ENCODE peak calls at places on chromosomes 5 and 9, in six cellular contexts. F, J, I, V, C and P are unnamed samples.

GRCh38 chr5:83817591-83817990 is 96.9 kb upstream of the HAPLN1 start:
- DNase-seq in F (no peak), V (no peak), I (no peak), C (no peak), J (no peak), P (no peak)

GRCh38 chr9:110207071-110207923 is 662 bp downstream of the C9orf152 start:
- DNase-seq in F (no peak), C (no peak), J (no peak), V (peak; percentile 90), I (peak; percentile 53), P (peak; percentile 96)

GRCh38 chr9:100064872-100065581 is 33.8 kb downstream of the ERP44 start:
- DNase-seq in J (no peak), I (no peak), C (no peak), F (no peak), V (no peak), P (no peak)

GRCh38 chr9:571745-572144 is 269.8 kb upstream of the DMRT1 start:
- DNase-seq in I (no peak), C (no peak), J (no peak), V (no peak), F (no peak), P (peak; percentile 71)

GRCh38 chr9:15513335-15513734 is 2.6 kb upstream of the PSIP1 start:
- DNase-seq in V (no peak), J (no peak), I (peak; percentile 29), C (no peak), F (peak; percentile 66), P (no peak)

GRCh38 chr5:151085517-151086031 is 4.7 kb upstream of the TNIP1 start:
- DNase-seq in J (peak; percentile 50), V (peak; percentile 72), C (peak; percentile 87), F (no peak), I (no peak), P (peak; percentile 63)

GRCh38 chr5:159735036-159735435 is 181.2 kb upstream of the ADRA1B start:
- DNase-seq in J (no peak), C (no peak), I (no peak), F (no peak), V (no peak), P (no peak)

GRCh38 chr5:128498844-128499455 is 39.1 kb downstream of the FBN2 start:
- DNase-seq in F (peak; percentile 49), J (no peak), I (peak; percentile 35), V (no peak), C (no peak), P (no peak)

GRCh38 chr5:34487202-34487879 is 168.8 kb upstream of the RAI14 start:
- DNase-seq in V (peak; percentile 81), F (no peak), I (peak; percentile 58), J (no peak), C (no peak), P (peak; percentile 48)

GRCh38 chr5:113330533-113331200 is 104.1 kb downstream of the TSSK1B start:
- DNase-seq in I (peak; percentile 33), V (peak; percentile 91), F (peak; percentile 31), J (no peak), C (peak; percentile 74), P (peak; percentile 36)

GRCh38 chr9:5633243-5633642 is 4.3 kb downstream of the RIC1 start:
- DNase-seq in J (no peak), C (no peak), F (no peak), I (peak; percentile 24), V (no peak), P (no peak)

GRCh38 chr5:21784487-21784886 is 1068.7 kb downstream of the CDH12 start:
- DNase-seq in F (no peak), I (no peak), V (no peak), C (no peak), J (no peak), P (no peak)

GRCh38 chr9:4296217-4296616 is 3.7 kb downstream of the GLIS3 start:
- DNase-seq in I (no peak), V (no peak), F (no peak), C (no peak), J (no peak), P (no peak)

GRCh38 chr5:60958088-60958487 is 13.1 kb downstream of the NDUFAF2 start:
- DNase-seq in C (no peak), V (no peak), J (no peak), F (no peak), I (no peak), P (no peak)

GRCh38 chr5:60958712-60959111 is 13.7 kb downstream of the NDUFAF2 start:
- DNase-seq in V (no peak), J (no peak), C (no peak), I (no peak), F (no peak), P (no peak)

GRCh38 chr5:60960591-60960990 is 15.6 kb downstream of the NDUFAF2 start:
- DNase-seq in V (no peak), C (no peak), I (no peak), F (peak; percentile 34), J (no peak), P (no peak)

GRCh38 chr5:60961685-60962084 is 16.7 kb downstream of the NDUFAF2 start:
- DNase-seq in F (no peak), V (no peak), J (no peak), C (no peak), I (no peak), P (no peak)

GRCh38 chr5:60959156-60959555 is 14.2 kb downstream of the NDUFAF2 start:
- DNase-seq in J (no peak), V (no peak), F (no peak), I (no peak), C (no peak), P (no peak)
- TF ChIP-seq CTCF in J (no peak), V (peak; percentile 17), F (peak; percentile 28), I (no peak), C (no peak), P (peak; percentile 11)

DNA sequence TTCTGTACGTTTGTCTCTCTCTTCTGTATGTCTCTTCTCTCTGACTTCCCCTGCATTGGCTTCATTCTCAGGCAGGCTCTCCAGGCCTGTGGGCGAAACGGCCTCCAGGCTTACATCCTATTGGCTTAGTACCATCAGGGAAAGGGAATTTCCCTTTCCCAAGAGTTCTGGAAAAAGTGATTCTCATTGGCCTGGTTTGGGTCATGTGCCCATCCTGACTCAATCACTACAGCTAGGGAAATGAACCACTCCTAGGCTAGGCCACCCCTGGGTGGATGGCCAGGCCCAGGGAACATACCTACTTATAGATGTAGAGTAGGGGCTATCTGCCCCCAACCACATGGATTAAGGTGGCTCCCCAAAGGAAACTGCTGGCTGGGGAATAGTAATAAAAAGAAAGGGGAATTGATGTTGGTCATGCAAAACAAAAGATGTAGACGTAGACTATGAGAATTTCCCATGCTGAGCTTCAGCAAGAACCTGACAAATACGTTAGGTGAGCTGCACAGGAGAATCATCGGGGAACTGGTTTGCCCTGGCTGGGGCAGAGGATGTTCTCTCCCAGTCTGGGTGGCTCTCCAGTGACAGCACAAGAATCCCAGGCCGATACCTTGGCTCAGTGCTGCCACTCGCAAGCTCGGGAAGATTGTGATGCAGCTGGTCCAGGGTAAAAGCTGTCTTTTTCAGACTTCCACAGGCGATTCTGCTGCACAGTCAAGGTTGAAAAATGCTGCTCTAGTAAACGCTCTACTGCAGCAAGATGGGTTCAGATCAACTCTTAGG is 3.7 kb upstream of the EGR1 start:
- DNase-seq in V (no peak), C (no peak), J (no peak), F (no peak), I (no peak), P (peak; percentile 18)
- H3K4me1 ChIP-seq in V (no peaks in the 10 kb centered on the region), C (peaks cover 31% of the 10 kb centered on the region), J (no peaks in the 10 kb centered on the region), F (peaks cover 16% of the 10 kb centered on the region), I (no peaks in the 10 kb centered on the region), P (peaks cover 18% of the 10 kb centered on the region)

DNA sequence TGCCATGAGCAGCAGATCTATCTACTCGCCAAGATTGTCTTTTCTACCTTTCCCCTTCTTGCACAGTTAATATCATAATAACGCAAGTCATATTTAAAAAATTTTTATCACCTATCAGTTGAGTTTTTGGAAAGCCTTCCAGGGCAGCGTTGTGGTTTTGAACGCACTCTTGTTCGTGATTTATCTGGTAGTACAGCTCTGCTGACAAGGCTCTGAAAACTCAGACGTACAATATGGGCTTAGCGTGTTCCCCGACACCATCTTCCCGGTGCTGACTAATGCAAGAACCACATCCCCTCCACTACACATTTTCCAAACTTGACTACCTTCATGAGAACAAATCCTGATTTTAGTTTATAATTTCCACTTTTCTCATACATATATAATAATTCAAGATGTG is 1.6 kb upstream of the NFIL3 start:
- DNase-seq in F (no peak), I (no peak), C (no peak), J (no peak), V (no peak), P (no peak)
- H3K4me3 ChIP-seq in F (peak overlapping the region; percentile 90), I (peak overlapping the region; percentile 72), C (peak overlapping the region; percentile 84), J (no peak overlapping the region), V (peak overlapping the region; percentile 75), P (no peak overlapping the region)

GRCh38 chr9:35960029-35960655 is 2.2 kb upstream of the OR2S2 start:
- DNase-seq in V (no peak), J (no peak), F (no peak), C (no peak), I (no peak), P (no peak)
- TF ChIP-seq CTCF in V (no peak), J (no peak), F (no peak), C (no peak), I (no peak), P (no peak)

DNA sequence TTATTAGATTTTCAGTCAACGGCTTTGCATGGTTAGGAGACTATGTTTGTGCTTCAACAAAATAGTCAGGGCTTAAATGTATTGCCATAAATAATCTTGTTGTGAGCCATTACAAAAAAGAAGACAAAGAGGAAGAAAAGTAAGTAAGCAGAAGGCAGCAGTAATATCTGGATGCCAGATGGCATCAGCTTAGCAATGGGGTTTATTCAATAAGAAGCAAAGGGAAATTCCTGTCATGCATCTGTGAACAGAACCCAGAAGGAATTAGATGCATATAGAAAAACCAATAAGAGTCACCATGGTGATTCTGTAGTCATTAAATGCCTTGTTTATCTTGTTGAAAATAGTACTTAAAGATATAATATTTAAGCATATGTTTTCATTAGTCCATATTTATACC is 215.9 kb downstream of the ADAMTSL1 start:
- DNase-seq in J (no peak), C (no peak), V (no peak), F (no peak), I (no peak), P (no peak)
- H3K4me1 ChIP-seq in J (no peaks in the 10 kb centered on the region), C (peaks cover 12% of the 10 kb centered on the region), V (no peaks in the 10 kb centered on the region), F (no peaks in the 10 kb centered on the region), I (no peaks in the 10 kb centered on the region), P (no peaks in the 10 kb centered on the region)

GRCh38 chr9:37026085-37026935 is 7.8 kb downstream of the PAX5 start:
- DNase-seq in V (no peak), I (no peak), F (peak; percentile 60), J (no peak), C (no peak), P (no peak)
- H3K4me3 ChIP-seq in V (no peak overlapping the region), I (no peak overlapping the region), F (peak overlapping the region; percentile 42), J (peak overlapping the region; percentile 45), C (no peak overlapping the region), P (no peak overlapping the region)